ENCODE peak calls at places on chromosomes 11 and 22, in nine cellular contexts. K is iris pigment epithelial cell, D is NCI-H1105, Z is NB4, E is coronary artery, I is mesenchymal stem cell, L is A172, M is neural crest cell, Y is NCI-H187. A is an unnamed sample.

GRCh38 chr11:104522650-104523049 is 358.7 kb upstream of the PDGFD start:
- DNase-seq in K (peak; percentile 78), Z (no peak), L (peak; percentile 0), Y (no peak), D (no peak), M (no peak), E (no peak), I (no peak), A (no peak)

GRCh38 chr11:1126491-1126926 is 31.2 kb upstream of the MUC5AC start:
- DNase-seq in L (no peak), Y (no peak), M (no peak), D (no peak), Z (no peak), E (peak; percentile 65), I (no peak), K (no peak), A (no peak)

GRCh38 chr22:35467788-35468187 is 67.8 kb downstream of the MCM5 start:
- DNase-seq in M (peak; percentile 51), I (peak; percentile 80), D (no peak), L (no peak), Z (no peak), Y (no peak), K (peak; percentile 45), E (no peak), A (no peak)

GRCh38 chr11:129613076-129613475 is 202.6 kb upstream of the TMEM45B start:
- DNase-seq in Z (no peak), K (peak; percentile 55), D (no peak), M (no peak), Y (no peak), I (peak; percentile 45), L (peak; percentile 1), E (no peak), A (no peak)

GRCh38 chr11:47572715-47573255 is 6.0 kb downstream of the KBTBD4 start:
- DNase-seq in K (no peak), D (no peak), I (no peak), E (no peak), Y (no peak), L (no peak), Z (no peak), M (no peak), A (no peak)

GRCh38 chr11:6755303-6755952 is 16.3 kb downstream of the OR2AG2 start:
- DNase-seq in K (peak; percentile 30), Y (peak; percentile 11), I (peak; percentile 41), D (peak; percentile 11), L (peak; percentile 25), Z (peak; percentile 32), M (peak; percentile 56), E (no peak), A (peak; percentile 18)

GRCh38 chr11:74024630-74025029 is 15.7 kb upstream of the UCP3 start:
- DNase-seq in E (no peak), I (peak; percentile 89), Z (no peak), M (no peak), K (peak; percentile 96), L (peak; percentile 15), Y (no peak), D (no peak), A (no peak)

GRCh38 chr11:35850191-35850590 is 93.7 kb upstream of the LDLRAD3 start:
- DNase-seq in Y (no peak), L (no peak), I (no peak), D (no peak), Z (no peak), M (no peak), K (no peak), E (no peak), A (no peak)

GRCh38 chr11:128568166-128568778 is 19.1 kb downstream of the ETS1 start:
- DNase-seq in E (no peak), K (no peak), Z (peak; percentile 48), L (no peak), D (no peak), I (no peak), Y (no peak), M (no peak), A (no peak)

GRCh38 chr22:32571764-32572163 is 97.2 kb downstream of the FBXO7 start:
- DNase-seq in Y (no peak), K (no peak), E (peak; percentile 33), D (no peak), I (no peak), M (no peak), L (no peak), Z (no peak), A (no peak)

GRCh38 chr22:46390652-46391301 is 55.3 kb downstream of the TRMU start:
- DNase-seq in Z (no peak), M (no peak), E (no peak), K (peak; percentile 51), I (no peak), Y (no peak), D (no peak), L (no peak), A (no peak)

GRCh38 chr11:123052884-123053721 is 8.8 kb downstream of the HSPA8 start:
- DNase-seq in K (no peak), L (no peak), E (no peak), I (no peak), M (no peak), Z (peak; percentile 53), Y (no peak), D (no peak), A (no peak)